ENCODE peak calls at places on chromosomes 7 and 10, in nine cellular contexts. One of them, this sample, is unnamed.

GRCh38 chr7:134365341-134366054 is 48.8 kb upstream of the SLC35B4 start:
- DNase-seq in lower lobe of right lung: no peak
- DNase-seq in Peyer's patch: no peak
- DNase-seq in psoas muscle: no peak
- DNase-seq in heart right ventricle: no peak
- DNase-seq in GM23338: no peak
- DNase-seq in AG10803: peak; percentile 89
- DNase-seq in heart left ventricle: no peak
- DNase-seq in brain microvascular endothelial cell: peak; percentile 22
- DNase-seq in this sample: peak; percentile 89

GRCh38 chr7:46452781-46453180 is 531.7 kb upstream of the IGFBP3 start:
- DNase-seq in lower lobe of right lung: no peak
- DNase-seq in Peyer's patch: no peak
- DNase-seq in psoas muscle: no peak
- DNase-seq in heart right ventricle: no peak
- DNase-seq in GM23338: no peak
- DNase-seq in AG10803: peak; percentile 36
- DNase-seq in heart left ventricle: no peak
- DNase-seq in brain microvascular endothelial cell: no peak
- DNase-seq in this sample: peak; percentile 38

GRCh38 chr7:138980575-138981285 is 459 bp downstream of the KIAA1549 start:
- DNase-seq in lower lobe of right lung: peak; percentile 50
- DNase-seq in Peyer's patch: no peak
- DNase-seq in psoas muscle: no peak
- DNase-seq in heart right ventricle: no peak
- DNase-seq in GM23338: peak; percentile 66
- DNase-seq in AG10803: no peak
- DNase-seq in heart left ventricle: no peak
- DNase-seq in brain microvascular endothelial cell: no peak
- DNase-seq in this sample: no peak

GRCh38 chr7:95693551-95694333 is 78.6 kb upstream of the DYNC1I1 start:
- DNase-seq in lower lobe of right lung: no peak
- DNase-seq in Peyer's patch: no peak
- DNase-seq in psoas muscle: no peak
- DNase-seq in heart right ventricle: no peak
- DNase-seq in GM23338: no peak
- DNase-seq in AG10803: peak; percentile 38
- DNase-seq in heart left ventricle: no peak
- DNase-seq in brain microvascular endothelial cell: peak; percentile 35
- DNase-seq in this sample: peak; percentile 56

GRCh38 chr7:47677664-47678063 is 95.8 kb upstream of the TNS3 start:
- DNase-seq in lower lobe of right lung: no peak
- DNase-seq in Peyer's patch: no peak
- DNase-seq in psoas muscle: no peak
- DNase-seq in heart right ventricle: no peak
- DNase-seq in GM23338: no peak
- DNase-seq in AG10803: peak; percentile 53
- DNase-seq in heart left ventricle: no peak
- DNase-seq in brain microvascular endothelial cell: no peak
- DNase-seq in this sample: no peak

GRCh38 chr10:94858022-94858421 is 80.4 kb upstream of the CYP2C9 start:
- DNase-seq in lower lobe of right lung: no peak
- DNase-seq in Peyer's patch: no peak
- DNase-seq in psoas muscle: no peak
- DNase-seq in heart right ventricle: no peak
- DNase-seq in GM23338: no peak
- DNase-seq in AG10803: no peak
- DNase-seq in heart left ventricle: no peak
- DNase-seq in brain microvascular endothelial cell: no peak
- DNase-seq in this sample: no peak

GRCh38 chr10:68332259-68333057 is at the start of gene PBLD:
- DNase-seq in lower lobe of right lung: peak; percentile 81
- DNase-seq in Peyer's patch: peak; percentile 58
- DNase-seq in psoas muscle: peak; percentile 64
- DNase-seq in heart right ventricle: peak; percentile 79
- DNase-seq in GM23338: peak; percentile 93
- DNase-seq in AG10803: peak; percentile 76
- DNase-seq in heart left ventricle: peak; percentile 78
- DNase-seq in brain microvascular endothelial cell: peak; percentile 61
- DNase-seq in this sample: peak; percentile 87

GRCh38 chr7:21412291-21412896 is 15.5 kb upstream of the SP4 start:
- DNase-seq in lower lobe of right lung: no peak
- DNase-seq in Peyer's patch: no peak
- DNase-seq in psoas muscle: no peak
- DNase-seq in heart right ventricle: no peak
- DNase-seq in GM23338: no peak
- DNase-seq in AG10803: no peak
- DNase-seq in heart left ventricle: no peak
- DNase-seq in brain microvascular endothelial cell: no peak
- DNase-seq in this sample: no peak

GRCh38 chr10:9160275-9160674 is 1105.8 kb downstream of the GATA3 start:
- DNase-seq in lower lobe of right lung: no peak
- DNase-seq in Peyer's patch: no peak
- DNase-seq in psoas muscle: no peak
- DNase-seq in heart right ventricle: no peak
- DNase-seq in GM23338: no peak
- DNase-seq in AG10803: no peak
- DNase-seq in heart left ventricle: no peak
- DNase-seq in brain microvascular endothelial cell: no peak
- DNase-seq in this sample: no peak

GRCh38 chr10:32197423-32197822 is 141.2 kb upstream of the KIF5B start:
- DNase-seq in lower lobe of right lung: no peak
- DNase-seq in Peyer's patch: no peak
- DNase-seq in psoas muscle: no peak
- DNase-seq in heart right ventricle: no peak
- DNase-seq in GM23338: no peak
- DNase-seq in AG10803: no peak
- DNase-seq in heart left ventricle: no peak
- DNase-seq in brain microvascular endothelial cell: no peak
- DNase-seq in this sample: no peak

GRCh38 chr10:44934416-44935200 is 23.5 kb downstream of the TMEM72 start:
- DNase-seq in lower lobe of right lung: no peak
- DNase-seq in Peyer's patch: peak; percentile 6
- DNase-seq in psoas muscle: no peak
- DNase-seq in heart right ventricle: peak; percentile 49
- DNase-seq in GM23338: no peak
- DNase-seq in AG10803: no peak
- DNase-seq in heart left ventricle: peak; percentile 76
- DNase-seq in brain microvascular endothelial cell: no peak
- DNase-seq in this sample: no peak

GRCh38 chr10:44935961-44936285 is 23.7 kb upstream of the RASSF4 start:
- DNase-seq in lower lobe of right lung: no peak
- DNase-seq in Peyer's patch: no peak
- DNase-seq in psoas muscle: no peak
- DNase-seq in heart right ventricle: no peak
- DNase-seq in GM23338: no peak
- DNase-seq in AG10803: no peak
- DNase-seq in heart left ventricle: no peak
- DNase-seq in brain microvascular endothelial cell: no peak
- DNase-seq in this sample: no peak

GRCh38 chr10:44936314-44936975 is 23.2 kb upstream of the RASSF4 start:
- DNase-seq in lower lobe of right lung: no peak
- DNase-seq in Peyer's patch: peak; percentile 4
- DNase-seq in psoas muscle: no peak
- DNase-seq in heart right ventricle: no peak
- DNase-seq in GM23338: no peak
- DNase-seq in AG10803: no peak
- DNase-seq in heart left ventricle: no peak
- DNase-seq in brain microvascular endothelial cell: no peak
- DNase-seq in this sample: no peak

GRCh38 chr10:44933922-44934321 is 22.8 kb downstream of the TMEM72 start:
- DNase-seq in lower lobe of right lung: no peak
- DNase-seq in Peyer's patch: no peak
- DNase-seq in psoas muscle: no peak
- DNase-seq in heart right ventricle: no peak
- DNase-seq in GM23338: no peak
- DNase-seq in AG10803: no peak
- DNase-seq in heart left ventricle: no peak
- DNase-seq in brain microvascular endothelial cell: no peak
- DNase-seq in this sample: no peak

GRCh38 chr10:44935201-44935960 is 24.2 kb upstream of the RASSF4 start:
- DNase-seq in lower lobe of right lung: no peak
- DNase-seq in Peyer's patch: peak; percentile 15
- DNase-seq in psoas muscle: no peak
- DNase-seq in heart right ventricle: peak; percentile 70
- DNase-seq in GM23338: no peak
- DNase-seq in AG10803: peak; percentile 92
- DNase-seq in heart left ventricle: peak; percentile 81
- DNase-seq in brain microvascular endothelial cell: peak; percentile 72
- DNase-seq in this sample: peak; percentile 80
- TF ChIP-seq CTCF in lower lobe of right lung: no peak
- TF ChIP-seq CTCF in Peyer's patch: no peak
- TF ChIP-seq CTCF in psoas muscle: no peak
- TF ChIP-seq CTCF in heart right ventricle: no peak
- TF ChIP-seq CTCF in GM23338: no peak
- TF ChIP-seq CTCF in AG10803: no peak
- TF ChIP-seq CTCF in heart left ventricle: no peak
- TF ChIP-seq CTCF in brain microvascular endothelial cell: no peak
- TF ChIP-seq CTCF in this sample: no peak

DNA sequence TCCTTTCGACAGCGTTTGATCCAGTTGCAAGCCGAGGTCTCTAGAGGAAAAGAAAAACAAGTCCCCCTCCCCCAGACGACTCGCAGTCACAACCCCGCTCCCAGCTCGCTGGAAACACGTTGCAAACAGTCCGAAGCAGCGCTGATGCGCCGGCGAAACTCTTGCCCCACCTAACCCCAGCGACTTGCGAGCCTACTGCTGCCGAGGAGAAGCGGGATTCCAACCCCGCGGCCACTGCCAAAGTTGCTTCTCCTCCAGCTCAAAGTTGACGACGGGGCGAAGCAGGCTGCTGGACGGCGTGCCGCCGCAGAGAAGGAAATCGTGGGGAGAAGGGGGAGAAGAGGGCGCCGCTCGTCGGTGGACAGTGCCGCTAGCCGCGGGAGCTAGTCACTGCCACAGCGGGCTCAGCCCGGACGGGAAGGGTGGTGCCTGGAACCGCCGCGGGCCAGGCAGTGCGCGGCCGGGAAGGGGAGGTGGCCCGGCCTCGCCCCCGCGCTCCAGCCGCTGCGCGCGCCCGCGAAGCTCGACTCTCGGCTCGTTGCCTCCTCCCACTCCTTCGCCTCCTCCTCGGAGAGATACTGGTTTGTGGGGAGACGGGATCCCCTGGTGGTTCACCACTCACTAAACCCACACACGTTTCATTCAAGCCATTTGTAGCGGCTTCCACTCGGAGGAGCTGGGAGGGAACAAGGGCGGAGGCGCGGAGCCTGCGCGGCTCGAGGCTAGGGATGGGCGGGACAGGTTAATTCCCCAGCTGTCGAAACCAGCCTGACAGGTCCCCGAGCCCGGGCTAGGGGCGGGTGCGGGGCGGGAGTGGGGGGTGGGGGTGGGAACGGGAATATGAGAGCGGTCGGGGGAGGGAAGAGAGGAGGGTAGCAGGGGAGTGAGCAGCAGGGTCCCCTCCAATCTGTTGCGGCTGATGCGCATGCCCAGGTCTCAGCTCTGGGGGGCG is at the start of gene GPR37:
- DNase-seq in lower lobe of right lung: peak; percentile 69
- DNase-seq in Peyer's patch: no peak
- DNase-seq in psoas muscle: peak; percentile 44
- DNase-seq in heart right ventricle: no peak
- DNase-seq in GM23338: peak; percentile 89
- DNase-seq in AG10803: peak; percentile 35
- DNase-seq in heart left ventricle: no peak
- DNase-seq in brain microvascular endothelial cell: peak; percentile 45
- DNase-seq in this sample: peak; percentile 21
- H3K4me3 ChIP-seq in lower lobe of right lung: peak within 1 kb of the TSS; percentile 62
- H3K4me3 ChIP-seq in Peyer's patch: peak within 1 kb of the TSS; percentile 20
- H3K4me3 ChIP-seq in psoas muscle: peak within 1 kb of the TSS; percentile 64
- H3K4me3 ChIP-seq in heart right ventricle: peak within 1 kb of the TSS; percentile 53
- H3K4me3 ChIP-seq in GM23338: peak within 1 kb of the TSS; percentile 82
- H3K4me3 ChIP-seq in AG10803: peak within 1 kb of the TSS; percentile 54
- H3K4me3 ChIP-seq in heart left ventricle: peak within 1 kb of the TSS; percentile 47
- H3K4me3 ChIP-seq in brain microvascular endothelial cell: peak within 1 kb of the TSS; percentile 59
- H3K4me3 ChIP-seq in this sample: peak within 1 kb of the TSS; percentile 49

DNA sequence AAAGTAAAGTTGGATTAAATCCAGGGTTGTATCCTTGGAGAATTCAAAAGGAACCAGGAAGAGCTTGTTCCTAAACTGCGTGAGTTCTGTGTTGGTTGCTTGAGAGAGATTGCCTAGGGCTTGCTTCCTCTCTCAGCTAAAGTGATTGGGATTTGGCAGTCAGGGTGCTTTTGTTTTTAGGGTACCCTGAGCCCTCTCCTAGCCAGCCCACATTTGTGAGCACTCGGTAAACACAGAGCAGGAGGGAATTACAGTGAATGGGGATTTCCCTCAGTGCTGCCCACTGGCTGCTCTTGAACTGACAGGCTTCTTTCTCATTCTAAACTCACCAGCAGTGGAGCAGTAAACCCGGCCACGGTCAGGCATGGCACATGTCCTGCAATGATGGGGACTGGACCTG is 146.9 kb downstream of the TPST1 start:
- DNase-seq in lower lobe of right lung: no peak
- DNase-seq in Peyer's patch: no peak
- DNase-seq in psoas muscle: no peak
- DNase-seq in heart right ventricle: no peak
- DNase-seq in GM23338: peak; percentile 68
- DNase-seq in AG10803: no peak
- DNase-seq in heart left ventricle: no peak
- DNase-seq in brain microvascular endothelial cell: peak; percentile 43
- DNase-seq in this sample: peak; percentile 30
- TF ChIP-seq CTCF in lower lobe of right lung: no peak
- TF ChIP-seq CTCF in Peyer's patch: no peak
- TF ChIP-seq CTCF in psoas muscle: no peak
- TF ChIP-seq CTCF in heart right ventricle: no peak
- TF ChIP-seq CTCF in GM23338: no peak
- TF ChIP-seq CTCF in AG10803: no peak
- TF ChIP-seq CTCF in heart left ventricle: no peak
- TF ChIP-seq CTCF in brain microvascular endothelial cell: peak; percentile 47
- TF ChIP-seq CTCF in this sample: peak; percentile 5

GRCh38 chr10:102241037-102241443 is 272 bp downstream of the PITX3 start:
- DNase-seq in lower lobe of right lung: no peak
- DNase-seq in Peyer's patch: no peak
- DNase-seq in psoas muscle: no peak
- DNase-seq in heart right ventricle: no peak
- DNase-seq in GM23338: no peak
- DNase-seq in AG10803: no peak
- DNase-seq in heart left ventricle: no peak
- DNase-seq in brain microvascular endothelial cell: no peak
- DNase-seq in this sample: peak; percentile 16
- H3K4me3 ChIP-seq in lower lobe of right lung: peak overlapping the region; percentile 70
- H3K4me3 ChIP-seq in Peyer's patch: peak overlapping the region; percentile 24
- H3K4me3 ChIP-seq in psoas muscle: peak overlapping the region; percentile 87
- H3K4me3 ChIP-seq in heart right ventricle: peak overlapping the region; percentile 61
- H3K4me3 ChIP-seq in GM23338: peak overlapping the region; percentile 77
- H3K4me3 ChIP-seq in AG10803: peak overlapping the region; percentile 75
- H3K4me3 ChIP-seq in heart left ventricle: peak overlapping the region; percentile 70
- H3K4me3 ChIP-seq in brain microvascular endothelial cell: peak overlapping the region; percentile 68
- H3K4me3 ChIP-seq in this sample: peak overlapping the region; percentile 74

DNA sequence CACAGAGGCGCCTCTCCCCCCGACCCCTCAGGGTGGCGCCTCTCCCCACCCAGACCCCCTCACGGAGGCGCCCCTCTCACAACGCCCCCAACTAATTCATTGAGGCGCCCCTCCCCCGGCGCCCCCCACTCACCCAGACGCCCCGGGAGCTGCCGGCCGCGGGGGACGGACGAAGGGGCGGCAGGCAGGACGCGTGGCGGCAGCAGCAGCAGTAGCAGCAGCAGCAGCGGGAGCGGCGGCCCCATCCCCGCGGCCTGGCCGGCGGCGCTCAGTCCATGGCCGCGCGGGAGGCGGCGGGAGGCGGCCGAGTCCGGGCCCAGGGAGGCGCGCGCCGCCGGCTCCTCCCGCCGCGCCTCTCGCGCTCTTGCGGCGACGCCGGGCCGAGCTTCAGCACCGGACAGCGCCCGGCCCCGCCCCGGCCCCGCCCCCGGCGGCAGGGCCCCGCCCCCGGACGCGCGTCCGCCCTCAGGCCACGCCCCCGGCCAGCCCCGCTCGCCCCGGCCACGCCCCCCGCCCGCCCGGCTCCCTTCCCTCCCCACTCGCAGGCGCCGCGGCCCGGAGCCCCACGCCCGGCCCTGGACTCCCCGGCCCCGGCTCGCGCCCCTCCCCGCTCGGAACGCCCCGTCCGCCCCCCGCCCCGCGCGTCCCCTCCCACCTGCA is at the start of gene PTPRN2:
- DNase-seq in lower lobe of right lung: peak; percentile 66
- DNase-seq in Peyer's patch: no peak
- DNase-seq in psoas muscle: peak; percentile 62
- DNase-seq in heart right ventricle: peak; percentile 32
- DNase-seq in GM23338: peak; percentile 82
- DNase-seq in AG10803: peak; percentile 30
- DNase-seq in heart left ventricle: peak; percentile 53
- DNase-seq in brain microvascular endothelial cell: no peak
- DNase-seq in this sample: peak; percentile 76
- TF ChIP-seq CTCF in lower lobe of right lung: no peak
- TF ChIP-seq CTCF in Peyer's patch: no peak
- TF ChIP-seq CTCF in psoas muscle: no peak
- TF ChIP-seq CTCF in heart right ventricle: no peak
- TF ChIP-seq CTCF in GM23338: no peak
- TF ChIP-seq CTCF in AG10803: no peak
- TF ChIP-seq CTCF in heart left ventricle: no peak
- TF ChIP-seq CTCF in brain microvascular endothelial cell: no peak
- TF ChIP-seq CTCF in this sample: no peak